ENCODE peak calls at places on chromosomes 7 and 10, in eight cellular contexts. S is heart left ventricle, E is A549, U is HCT116, O is transverse colon, C is GM12891, Y is right lobe of liver, R is Peyer's patch. I is an unnamed sample.

GRCh38 chr10:119136084-119136483 is 29.4 kb downstream of the SFXN4 start:
- DNase-seq in C (no peak), E (no peak), R (no peak), O (no peak), Y (no peak), U (no peak), S (no peak), I (no peak)

GRCh38 chr7:141462958-141463357 is 88.3 kb upstream of the AGK start:
- DNase-seq in R (no peak), S (peak), Y (peak), C (no peak), U (no peak), O (peak), E (no peak), I (no peak)

GRCh38 chr10:50936335-50936734 is 50.9 kb upstream of the A1CF start:
- DNase-seq in Y (no peak), C (no peak), S (no peak), E (no peak), U (no peak), R (no peak), O (no peak), I (no peak)

GRCh38 chr10:23192741-23193434 is 776 bp downstream of the PTF1A start:
- DNase-seq in O (no peak), C (no peak), U (no peak), E (no peak), S (no peak), R (no peak), Y (no peak), I (no peak)

GRCh38 chr7:143487566-143487965 is 9.9 kb downstream of the TAS2R41 start:
- DNase-seq in S (peak), C (no peak), U (no peak), R (no peak), O (peak), Y (peak), E (no peak), I (no peak)

GRCh38 chr10:43211030-43211429 is 55.8 kb downstream of the RASGEF1A start:
- DNase-seq in U (no peak), C (no peak), R (no peak), E (no peak), O (no peak), Y (peak), S (no peak), I (no peak)

GRCh38 chr10:128046934-128047251 is 79.3 kb downstream of the MKI67 start:
- DNase-seq in O (no peak), E (no peak), C (no peak), R (no peak), Y (no peak), S (peak), U (no peak), I (no peak)

GRCh38 chr10:75400769-75401568 is 595 bp downstream of the ZNF503 start:
- DNase-seq in E (peak), R (no peak), S (peak), Y (peak), C (peak), O (peak), U (no peak), I (peak)

GRCh38 chr10:75239391-75239790 is 3.6 kb upstream of the COMTD1 start:
- DNase-seq in S (no peak), Y (no peak), C (no peak), O (no peak), E (no peak), R (no peak), U (no peak), I (no peak)

GRCh38 chr10:47008769-47009168 is 97.5 kb downstream of the PTPN20 start:
- DNase-seq in O (no peak), U (no peak), E (no peak), R (no peak), Y (no peak), S (no peak), C (no peak), I (no peak)

GRCh38 chr10:45373783-45374450 is at the start of gene ALOX5:
- DNase-seq in S (peak), C (peak), Y (peak), U (no peak), E (peak), R (peak), O (peak), I (no peak)

GRCh38 chr7:108515013-108515412 is 10.9 kb downstream of the PNPLA8 start:
- DNase-seq in E (no peak), S (no peak), O (no peak), R (no peak), Y (no peak), U (no peak), C (no peak), I (no peak)

GRCh38 chr7:67870396-67870795 is 873.8 kb downstream of the TYW1 start:
- DNase-seq in S (no peak), Y (no peak), U (no peak), R (no peak), O (no peak), E (no peak), C (no peak), I (no peak)

GRCh38 chr10:8951440-8952089 is 897.1 kb downstream of the GATA3 start:
- DNase-seq in O (no peak), S (no peak), C (no peak), E (no peak), Y (no peak), U (no peak), R (no peak), I (no peak)

GRCh38 chr10:88066876-88067275 is 203.5 kb downstream of the PTEN start:
- DNase-seq in E (no peak), C (no peak), O (no peak), U (no peak), S (no peak), Y (no peak), R (peak), I (no peak)

GRCh38 chr7:127791790-127792189 is 139.8 kb downstream of the SND1 start:
- DNase-seq in R (no peak), S (no peak), O (no peak), U (no peak), E (no peak), C (no peak), Y (no peak), I (no peak)

GRCh38 chr10:127163632-127164031 is 32.8 kb downstream of the INSYN2A start:
- DNase-seq in O (no peak), S (no peak), U (no peak), E (no peak), Y (no peak), C (no peak), R (no peak), I (no peak)

GRCh38 chr10:131126321-131127121 is 185.0 kb downstream of the TCERG1L start:
- DNase-seq in R (no peak), C (no peak), E (no peak), S (no peak), U (no peak), Y (no peak), O (no peak), I (no peak)

GRCh38 chr10:132630666-132631347 is 93.2 kb downstream of the INPP5A start:
- DNase-seq in R (no peak), U (no peak), Y (peak), O (peak), S (peak), C (no peak), E (no peak), I (no peak)
- TF ChIP-seq POLR2A in R (no peak), U (no peak), Y (no peak), O (no peak), S (no peak), C (no peak), E (no peak), I (no peak)

GRCh38 chr7:8226526-8226925 is 35.4 kb downstream of the ICA1 start:
- DNase-seq in O (no peak), C (no peak), E (no peak), S (peak), Y (no peak), U (no peak), R (no peak), I (no peak)
- TF ChIP-seq POLR2A in O (no peak), C (no peak), E (no peak), S (no peak), Y (no peak), U (no peak), R (no peak), I (no peak)

DNA sequence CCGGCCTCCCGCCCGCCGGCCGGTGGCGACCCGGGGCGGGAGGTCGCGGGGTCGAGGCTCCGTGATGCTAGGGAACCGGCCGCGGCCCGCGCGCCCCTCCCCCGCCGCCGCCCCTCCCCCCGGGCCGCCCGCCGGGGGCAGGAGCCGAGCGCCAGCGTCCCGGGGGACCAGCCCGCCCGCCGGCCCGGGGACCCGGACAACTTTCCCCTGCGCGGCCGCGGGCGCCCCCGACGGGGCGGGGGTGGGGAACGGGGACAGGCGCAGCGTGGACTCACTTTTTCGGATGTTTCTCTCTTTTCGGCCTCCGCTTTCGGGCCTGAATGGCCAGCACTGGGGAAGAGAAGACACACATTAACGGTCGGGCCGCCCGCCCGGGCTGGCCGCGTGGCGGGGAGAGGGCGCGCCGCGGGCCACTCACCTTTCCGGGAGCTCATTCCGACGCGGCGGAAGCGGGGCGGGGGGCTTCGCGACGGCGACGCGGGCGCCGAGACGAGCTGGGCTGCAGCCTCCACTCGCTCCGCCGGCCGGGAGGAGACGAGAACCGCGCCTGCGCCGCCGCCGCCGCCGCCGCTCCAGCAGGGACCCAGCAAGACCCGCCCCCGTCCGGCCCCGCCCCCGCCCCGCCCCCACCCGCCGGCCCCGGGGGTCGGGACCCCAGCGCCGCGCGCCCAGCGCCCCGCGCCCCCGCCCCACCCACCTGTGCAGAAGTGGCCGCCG is at the start of gene SRPK2:
- DNase-seq in Y (peak), R (peak), C (peak), O (peak), E (peak), S (peak), U (no peak), I (peak)
- TF ChIP-seq POLR2A in Y (peak), R (no peak), C (no peak), O (peak), E (peak), S (no peak), U (no peak), I (peak)

DNA sequence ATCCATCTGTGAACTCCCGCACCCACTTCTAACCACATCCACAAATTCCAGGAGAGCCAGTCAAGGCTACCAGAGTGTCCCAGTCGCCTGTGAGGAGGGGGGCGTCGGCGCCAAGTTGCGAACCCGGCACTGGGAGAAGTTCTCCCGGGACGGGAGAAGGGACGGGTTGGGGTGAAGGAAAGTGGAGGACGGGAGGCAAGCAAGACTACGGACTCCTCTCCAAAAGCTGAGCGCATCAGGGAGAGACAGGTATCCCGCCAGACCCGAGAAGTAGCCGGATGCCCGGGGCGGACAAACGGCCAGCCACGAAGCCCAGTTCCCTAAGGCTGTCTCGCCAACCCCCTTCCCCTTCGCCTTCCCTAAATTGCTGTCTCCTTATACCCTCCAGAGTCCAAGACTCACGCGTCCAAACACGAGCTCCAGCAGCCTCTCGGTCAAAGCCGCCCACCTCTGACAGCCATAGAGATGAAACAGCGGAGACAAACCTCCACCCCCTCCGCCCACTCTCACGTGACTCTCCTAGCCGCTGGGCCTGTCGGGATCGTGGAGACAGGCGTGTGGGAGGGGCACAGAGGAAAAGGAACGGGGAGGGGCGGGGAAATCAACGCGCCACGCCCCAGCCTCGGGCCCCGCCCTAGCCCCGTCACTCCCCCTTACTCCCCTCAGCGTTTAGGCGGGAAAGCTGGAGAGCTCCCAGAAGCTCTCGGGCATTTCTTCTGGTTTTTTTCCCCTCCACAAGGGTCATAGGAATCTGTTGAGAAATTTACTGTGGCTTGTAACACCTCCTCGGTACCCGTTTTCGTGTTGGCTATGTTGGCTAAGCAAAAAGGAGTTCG is at the start of gene MICU1:
- DNase-seq in U (peak), O (peak), C (peak), R (peak), E (peak), S (peak), Y (peak), I (peak)
- TF ChIP-seq POLR2A in U (peak), O (peak), C (peak), R (peak), E (no peak), S (no peak), Y (peak), I (peak)

DNA sequence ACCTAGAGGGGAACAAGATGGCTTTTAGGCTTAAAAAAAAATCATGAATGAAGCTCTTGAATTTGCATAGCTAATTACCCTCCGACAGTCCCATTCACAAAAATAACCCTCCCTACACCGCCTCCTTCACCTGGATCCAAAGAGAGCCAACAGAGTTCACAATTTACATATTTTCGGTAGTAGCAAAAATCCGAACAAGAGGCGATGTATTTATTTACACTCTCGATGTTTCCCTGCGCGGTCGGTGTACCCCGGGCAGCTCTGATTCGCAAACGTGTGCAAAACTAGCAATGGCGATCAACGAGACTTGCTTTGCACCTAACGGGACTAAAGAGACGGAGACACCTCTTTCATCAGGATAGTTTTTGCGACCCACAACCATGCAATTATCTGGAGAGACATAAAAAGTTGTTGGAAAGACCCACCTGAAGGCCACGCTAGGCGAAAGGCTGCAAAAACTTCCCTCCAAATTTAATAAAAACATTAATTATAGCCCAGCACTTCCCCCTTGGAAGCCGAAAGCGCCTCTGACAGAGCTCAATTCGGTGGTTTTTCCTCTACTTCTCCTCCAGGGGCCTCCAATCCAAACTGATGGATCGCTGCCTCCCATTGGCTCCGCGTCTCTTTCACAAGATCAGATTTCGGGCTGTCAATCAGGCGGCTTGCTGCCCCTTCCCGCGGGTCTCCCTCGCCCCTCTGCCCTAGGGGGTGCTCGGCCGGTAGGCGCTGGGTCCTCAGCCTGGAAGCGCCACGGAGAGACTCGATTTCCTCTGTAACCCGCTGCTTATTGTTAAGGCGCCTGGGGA is at the start of gene ETV1:
- DNase-seq in O (peak), Y (peak), S (peak), C (no peak), E (peak), U (no peak), R (no peak), I (peak)
- TF ChIP-seq POLR2A in O (no peak), Y (peak), S (no peak), C (no peak), E (no peak), U (peak), R (no peak), I (no peak)

GRCh38 chr7:94008537-94008936 is 4.4 kb upstream of the BET1 start:
- DNase-seq in R (no peak), U (no peak), S (no peak), E (no peak), O (no peak), C (no peak), Y (no peak), I (no peak)

GRCh38 chr7:94001396-94001795 is 2.8 kb downstream of the BET1 start:
- DNase-seq in R (no peak), O (no peak), S (no peak), C (no peak), Y (no peak), U (no peak), E (no peak), I (no peak)

GRCh38 chr7:94005753-94006152 is 1.6 kb upstream of the BET1 start:
- DNase-seq in O (no peak), C (no peak), Y (no peak), S (no peak), R (no peak), E (no peak), U (no peak), I (no peak)

GRCh38 chr7:94003446-94004023 is 620 bp downstream of the BET1 start:
- DNase-seq in C (no peak), S (no peak), U (no peak), Y (no peak), O (no peak), E (peak), R (no peak), I (peak)

DNA sequence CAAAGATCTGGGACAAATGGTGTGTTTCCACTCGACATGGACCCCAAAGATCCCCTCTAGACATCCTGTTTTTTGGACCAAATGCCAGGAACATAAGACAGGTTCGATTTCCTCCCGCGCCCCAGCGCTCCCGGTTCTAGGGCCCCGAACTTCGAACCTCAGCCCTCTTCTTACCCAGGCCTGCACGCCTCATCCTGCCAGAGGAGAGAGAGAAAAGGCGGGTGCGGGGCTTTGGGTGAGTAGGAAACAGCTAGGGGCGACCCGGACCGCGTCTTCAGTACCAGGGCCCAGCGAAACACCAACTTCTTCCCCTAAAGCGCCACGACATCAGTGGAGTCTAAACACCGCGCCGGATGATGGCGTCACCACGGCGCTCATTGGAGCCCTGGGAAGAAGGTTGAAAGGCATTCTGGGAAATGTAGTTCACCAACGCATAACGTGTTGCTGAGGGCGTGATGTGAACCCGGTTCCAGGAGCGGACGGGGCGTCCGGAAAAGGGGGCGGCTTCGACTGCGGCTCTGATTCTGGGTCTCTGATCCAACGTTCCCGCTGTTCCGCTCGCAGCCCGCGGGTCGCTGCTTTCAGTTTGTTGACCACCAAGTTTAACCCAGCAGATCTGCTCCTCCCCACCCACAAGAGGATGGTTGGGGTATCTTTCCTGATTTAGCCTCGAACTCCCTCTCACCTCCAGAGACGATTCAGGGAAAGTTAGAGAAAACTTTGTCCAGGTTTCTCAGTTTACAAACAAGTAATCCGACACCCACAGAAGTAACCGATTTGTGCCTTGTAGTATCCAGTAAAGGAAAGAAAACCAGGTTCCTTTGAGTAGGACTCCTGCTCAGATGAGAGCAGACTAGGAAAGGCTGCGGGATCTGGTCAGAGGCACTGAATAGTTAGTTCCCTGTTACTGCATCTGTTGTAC is at the start of gene BET1:
- DNase-seq in E (peak), O (peak), U (peak), C (peak), R (peak), S (peak), Y (peak), I (peak)
- TF ChIP-seq POLR2A in E (peak), O (peak), U (peak), C (peak), R (peak), S (no peak), Y (peak), I (peak)

GRCh38 chr10:112235141-112235540 is 48.1 kb upstream of the TECTB start:
- DNase-seq in S (no peak), Y (no peak), O (no peak), R (no peak), C (no peak), U (no peak), E (no peak), I (no peak)
- TF ChIP-seq POLR2A in S (no peak), Y (no peak), O (no peak), R (no peak), C (no peak), U (no peak), E (no peak), I (no peak)